ENCODE peak calls at places on chromosomes 3 and 15, in six cellular contexts. One of them, this sample, is unnamed. For H3K9me3, the result is how much of the 10 kb centered on the place peaks cover.

GRCh38 chr3:170033489-170033888 is 4.3 kb upstream of the GPR160 start:
- DNase-seq in lower lobe of right lung: no peak
- DNase-seq in body of pancreas: no peak
- DNase-seq in CD4-positive, alpha-beta T cell: peak
- DNase-seq in heart right ventricle: no peak
- DNase-seq in neuronal stem cell: no peak
- DNase-seq in this sample: peak

GRCh38 chr3:169460035-169460434 is 203.5 kb downstream of the MECOM start:
- DNase-seq in lower lobe of right lung: no peak
- DNase-seq in body of pancreas: no peak
- DNase-seq in CD4-positive, alpha-beta T cell: no peak
- DNase-seq in heart right ventricle: peak
- DNase-seq in neuronal stem cell: no peak
- DNase-seq in this sample: no peak

GRCh38 chr3:98985406-98985805 is 83.9 kb upstream of the DCBLD2 start:
- DNase-seq in lower lobe of right lung: no peak
- DNase-seq in body of pancreas: no peak
- DNase-seq in CD4-positive, alpha-beta T cell: no peak
- DNase-seq in heart right ventricle: no peak
- DNase-seq in neuronal stem cell: no peak
- DNase-seq in this sample: no peak

GRCh38 chr15:100713163-100713867 is 110.9 kb downstream of the ASB7 start:
- DNase-seq in lower lobe of right lung: no peak
- DNase-seq in body of pancreas: peak
- DNase-seq in CD4-positive, alpha-beta T cell: no peak
- DNase-seq in heart right ventricle: no peak
- DNase-seq in neuronal stem cell: no peak
- DNase-seq in this sample: no peak

GRCh38 chr15:90022905-90023700 is 22.0 kb downstream of the ZNF710 start:
- DNase-seq in lower lobe of right lung: no peak
- DNase-seq in body of pancreas: peak
- DNase-seq in CD4-positive, alpha-beta T cell: no peak
- DNase-seq in heart right ventricle: no peak
- DNase-seq in neuronal stem cell: no peak
- DNase-seq in this sample: no peak

GRCh38 chr3:180215866-180216265 is 179.1 kb upstream of the PEX5L start:
- DNase-seq in lower lobe of right lung: no peak
- DNase-seq in body of pancreas: peak
- DNase-seq in CD4-positive, alpha-beta T cell: no peak
- DNase-seq in heart right ventricle: no peak
- DNase-seq in neuronal stem cell: no peak
- DNase-seq in this sample: no peak

GRCh38 chr3:138081371-138082084 is 33.9 kb downstream of the DZIP1L start:
- DNase-seq in lower lobe of right lung: no peak
- DNase-seq in body of pancreas: no peak
- DNase-seq in CD4-positive, alpha-beta T cell: no peak
- DNase-seq in heart right ventricle: no peak
- DNase-seq in neuronal stem cell: no peak
- DNase-seq in this sample: no peak

GRCh38 chr3:176920806-176921205 is 276.5 kb downstream of the TBL1XR1 start:
- DNase-seq in lower lobe of right lung: no peak
- DNase-seq in body of pancreas: peak
- DNase-seq in CD4-positive, alpha-beta T cell: no peak
- DNase-seq in heart right ventricle: no peak
- DNase-seq in neuronal stem cell: no peak
- DNase-seq in this sample: no peak

GRCh38 chr3:107128942-107129341 is 248.3 kb upstream of the CCDC54 start:
- DNase-seq in lower lobe of right lung: no peak
- DNase-seq in body of pancreas: no peak
- DNase-seq in CD4-positive, alpha-beta T cell: no peak
- DNase-seq in heart right ventricle: no peak
- DNase-seq in neuronal stem cell: no peak
- DNase-seq in this sample: no peak

GRCh38 chr3:147616998-147617619 is 207.9 kb downstream of the ZIC1 start:
- DNase-seq in lower lobe of right lung: no peak
- DNase-seq in body of pancreas: no peak
- DNase-seq in CD4-positive, alpha-beta T cell: no peak
- DNase-seq in heart right ventricle: no peak
- DNase-seq in neuronal stem cell: no peak
- DNase-seq in this sample: no peak

GRCh38 chr3:48397767-48398681 is 26.0 kb downstream of the FBXW12 start:
- DNase-seq in lower lobe of right lung: no peak
- DNase-seq in body of pancreas: no peak
- DNase-seq in CD4-positive, alpha-beta T cell: no peak
- DNase-seq in heart right ventricle: no peak
- DNase-seq in neuronal stem cell: no peak
- DNase-seq in this sample: no peak

GRCh38 chr15:80931721-80932609 is 57.7 kb downstream of the MESD start:
- DNase-seq in lower lobe of right lung: no peak
- DNase-seq in body of pancreas: no peak
- DNase-seq in CD4-positive, alpha-beta T cell: no peak
- DNase-seq in heart right ventricle: peak
- DNase-seq in neuronal stem cell: no peak
- DNase-seq in this sample: no peak

GRCh38 chr15:78540955-78541743 is 905 bp downstream of the PSMA4 start:
- DNase-seq in lower lobe of right lung: no peak
- DNase-seq in body of pancreas: no peak
- DNase-seq in CD4-positive, alpha-beta T cell: no peak
- DNase-seq in heart right ventricle: no peak
- DNase-seq in neuronal stem cell: no peak
- DNase-seq in this sample: peak

GRCh38 chr15:27365441-27365840 is 394.5 kb downstream of the GABRG3 start:
- DNase-seq in lower lobe of right lung: no peak
- DNase-seq in body of pancreas: no peak
- DNase-seq in CD4-positive, alpha-beta T cell: no peak
- DNase-seq in heart right ventricle: no peak
- DNase-seq in neuronal stem cell: no peak
- DNase-seq in this sample: no peak

GRCh38 chr3:72892081-72892763 is 4.4 kb downstream of the GXYLT2 start:
- DNase-seq in lower lobe of right lung: no peak
- DNase-seq in body of pancreas: no peak
- DNase-seq in CD4-positive, alpha-beta T cell: no peak
- DNase-seq in heart right ventricle: no peak
- DNase-seq in neuronal stem cell: no peak
- DNase-seq in this sample: no peak

GRCh38 chr15:60821462-60822061 is 342.6 kb upstream of the ICE2 start:
- DNase-seq in lower lobe of right lung: no peak
- DNase-seq in body of pancreas: no peak
- DNase-seq in CD4-positive, alpha-beta T cell: no peak
- DNase-seq in heart right ventricle: no peak
- DNase-seq in neuronal stem cell: no peak
- DNase-seq in this sample: no peak

GRCh38 chr3:124995460-124995994 is 60.3 kb downstream of the HEG1 start:
- DNase-seq in lower lobe of right lung: peak
- DNase-seq in body of pancreas: peak
- DNase-seq in CD4-positive, alpha-beta T cell: peak
- DNase-seq in heart right ventricle: peak
- DNase-seq in neuronal stem cell: peak
- DNase-seq in this sample: peak

GRCh38 chr3:108462899-108463298 is 47.5 kb downstream of the MYH15 start:
- DNase-seq in lower lobe of right lung: no peak
- DNase-seq in body of pancreas: no peak
- DNase-seq in CD4-positive, alpha-beta T cell: no peak
- DNase-seq in heart right ventricle: no peak
- DNase-seq in neuronal stem cell: no peak
- DNase-seq in this sample: no peak

GRCh38 chr3:128861491-128861890 is 17.9 kb upstream of the ACAD9 start:
- DNase-seq in lower lobe of right lung: no peak
- DNase-seq in body of pancreas: no peak
- DNase-seq in CD4-positive, alpha-beta T cell: no peak
- DNase-seq in heart right ventricle: no peak
- DNase-seq in neuronal stem cell: no peak
- DNase-seq in this sample: no peak

GRCh38 chr3:15273214-15273613 is 59.2 kb downstream of the SH3BP5 start:
- DNase-seq in lower lobe of right lung: no peak
- DNase-seq in body of pancreas: no peak
- DNase-seq in CD4-positive, alpha-beta T cell: no peak
- DNase-seq in heart right ventricle: no peak
- DNase-seq in neuronal stem cell: no peak
- DNase-seq in this sample: no peak

GRCh38 chr15:63870043-63870394 is 36.3 kb upstream of the HERC1 start:
- DNase-seq in lower lobe of right lung: no peak
- DNase-seq in body of pancreas: no peak
- DNase-seq in CD4-positive, alpha-beta T cell: no peak
- DNase-seq in heart right ventricle: no peak
- DNase-seq in neuronal stem cell: no peak
- DNase-seq in this sample: no peak

GRCh38 chr15:74651251-74651741 is 35.7 kb downstream of the CLK3 start:
- DNase-seq in lower lobe of right lung: no peak
- DNase-seq in body of pancreas: no peak
- DNase-seq in CD4-positive, alpha-beta T cell: no peak
- DNase-seq in heart right ventricle: no peak
- DNase-seq in neuronal stem cell: no peak
- DNase-seq in this sample: no peak

GRCh38 chr3:19739504-19739903 is 194.5 kb downstream of the EFHB start:
- DNase-seq in lower lobe of right lung: no peak
- DNase-seq in body of pancreas: no peak
- DNase-seq in CD4-positive, alpha-beta T cell: no peak
- DNase-seq in heart right ventricle: no peak
- DNase-seq in neuronal stem cell: no peak
- DNase-seq in this sample: no peak

GRCh38 chr3:111244760-111245159 is 173.1 kb downstream of the NECTIN3 start:
- DNase-seq in lower lobe of right lung: no peak
- DNase-seq in body of pancreas: no peak
- DNase-seq in CD4-positive, alpha-beta T cell: no peak
- DNase-seq in heart right ventricle: no peak
- DNase-seq in neuronal stem cell: no peak
- DNase-seq in this sample: no peak

GRCh38 chr3:33046521-33046920 is 50.4 kb downstream of the GLB1 start:
- DNase-seq in lower lobe of right lung: no peak
- DNase-seq in body of pancreas: no peak
- DNase-seq in CD4-positive, alpha-beta T cell: no peak
- DNase-seq in heart right ventricle: no peak
- DNase-seq in neuronal stem cell: no peak
- DNase-seq in this sample: no peak

GRCh38 chr3:34090876-34091275 is 292.4 kb downstream of the PDCD6IP start:
- DNase-seq in lower lobe of right lung: no peak
- DNase-seq in body of pancreas: no peak
- DNase-seq in CD4-positive, alpha-beta T cell: no peak
- DNase-seq in heart right ventricle: no peak
- DNase-seq in neuronal stem cell: no peak
- DNase-seq in this sample: no peak

GRCh38 chr15:25185791-25186190 is 231.0 kb downstream of the SNRPN start:
- DNase-seq in lower lobe of right lung: peak
- DNase-seq in body of pancreas: no peak
- DNase-seq in CD4-positive, alpha-beta T cell: no peak
- DNase-seq in heart right ventricle: no peak
- DNase-seq in neuronal stem cell: no peak
- DNase-seq in this sample: no peak
- H3K9me3 ChIP-seq in lower lobe of right lung: under half
- H3K9me3 ChIP-seq in body of pancreas: under half
- H3K9me3 ChIP-seq in CD4-positive, alpha-beta T cell: under half
- H3K9me3 ChIP-seq in heart right ventricle: under half
- H3K9me3 ChIP-seq in neuronal stem cell: under half
- H3K9me3 ChIP-seq in this sample: under half

GRCh38 chr15:25170781-25171110 is 216.0 kb downstream of the SNRPN start:
- DNase-seq in lower lobe of right lung: peak
- DNase-seq in body of pancreas: no peak
- DNase-seq in CD4-positive, alpha-beta T cell: no peak
- DNase-seq in heart right ventricle: no peak
- DNase-seq in neuronal stem cell: no peak
- DNase-seq in this sample: no peak

GRCh38 chr15:25173241-25174028 is 218.6 kb downstream of the SNRPN start:
- DNase-seq in lower lobe of right lung: peak
- DNase-seq in body of pancreas: no peak
- DNase-seq in CD4-positive, alpha-beta T cell: no peak
- DNase-seq in heart right ventricle: peak
- DNase-seq in neuronal stem cell: no peak
- DNase-seq in this sample: no peak

GRCh38 chr15:25172691-25173090 is 217.9 kb downstream of the SNRPN start:
- DNase-seq in lower lobe of right lung: peak
- DNase-seq in body of pancreas: peak
- DNase-seq in CD4-positive, alpha-beta T cell: no peak
- DNase-seq in heart right ventricle: no peak
- DNase-seq in neuronal stem cell: no peak
- DNase-seq in this sample: no peak

GRCh38 chr15:25171111-25171811 is 216.5 kb downstream of the SNRPN start:
- DNase-seq in lower lobe of right lung: peak
- DNase-seq in body of pancreas: peak
- DNase-seq in CD4-positive, alpha-beta T cell: no peak
- DNase-seq in heart right ventricle: peak
- DNase-seq in neuronal stem cell: no peak
- DNase-seq in this sample: no peak

GRCh38 chr15:25171856-25172687 is 217.3 kb downstream of the SNRPN start:
- DNase-seq in lower lobe of right lung: peak
- DNase-seq in body of pancreas: peak
- DNase-seq in CD4-positive, alpha-beta T cell: no peak
- DNase-seq in heart right ventricle: no peak
- DNase-seq in neuronal stem cell: no peak
- DNase-seq in this sample: no peak
- H3K9me3 ChIP-seq in lower lobe of right lung: under half
- H3K9me3 ChIP-seq in body of pancreas: under half
- H3K9me3 ChIP-seq in CD4-positive, alpha-beta T cell: under half
- H3K9me3 ChIP-seq in heart right ventricle: under half
- H3K9me3 ChIP-seq in neuronal stem cell: under half
- H3K9me3 ChIP-seq in this sample: under half

GRCh38 chr15:24971772-24972171 is 17.0 kb downstream of the SNRPN start:
- DNase-seq in lower lobe of right lung: no peak
- DNase-seq in body of pancreas: no peak
- DNase-seq in CD4-positive, alpha-beta T cell: no peak
- DNase-seq in heart right ventricle: no peak
- DNase-seq in neuronal stem cell: no peak
- DNase-seq in this sample: no peak

GRCh38 chr15:24976932-24977331 is 22.1 kb downstream of the SNRPN start:
- DNase-seq in lower lobe of right lung: no peak
- DNase-seq in body of pancreas: no peak
- DNase-seq in CD4-positive, alpha-beta T cell: no peak
- DNase-seq in heart right ventricle: no peak
- DNase-seq in neuronal stem cell: no peak
- DNase-seq in this sample: no peak

DNA sequence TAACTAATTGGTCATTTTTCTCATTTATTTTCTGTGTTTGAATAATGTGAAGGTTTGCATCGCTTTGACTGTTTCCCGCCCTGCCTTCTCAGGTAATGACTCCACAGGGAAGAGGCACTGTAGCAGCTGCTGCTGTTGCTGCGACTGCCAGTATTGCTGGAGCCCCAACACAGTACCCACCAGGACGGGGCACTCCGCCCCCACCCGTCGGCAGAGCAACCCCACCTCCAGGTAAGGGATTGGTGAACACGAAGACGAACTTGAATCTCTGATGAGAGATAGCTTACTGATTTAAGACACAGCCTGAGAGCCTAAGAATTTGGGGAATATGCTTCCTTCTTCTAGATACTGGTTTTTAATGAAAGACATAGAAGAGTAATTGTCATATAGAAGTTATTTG is 22.9 kb downstream of the SNRPN start:
- DNase-seq in lower lobe of right lung: no peak
- DNase-seq in body of pancreas: no peak
- DNase-seq in CD4-positive, alpha-beta T cell: no peak
- DNase-seq in heart right ventricle: no peak
- DNase-seq in neuronal stem cell: no peak
- DNase-seq in this sample: no peak
- H3K9me3 ChIP-seq in lower lobe of right lung: under half
- H3K9me3 ChIP-seq in body of pancreas: under half
- H3K9me3 ChIP-seq in CD4-positive, alpha-beta T cell: half or more
- H3K9me3 ChIP-seq in heart right ventricle: under half
- H3K9me3 ChIP-seq in neuronal stem cell: under half
- H3K9me3 ChIP-seq in this sample: under half

DNA sequence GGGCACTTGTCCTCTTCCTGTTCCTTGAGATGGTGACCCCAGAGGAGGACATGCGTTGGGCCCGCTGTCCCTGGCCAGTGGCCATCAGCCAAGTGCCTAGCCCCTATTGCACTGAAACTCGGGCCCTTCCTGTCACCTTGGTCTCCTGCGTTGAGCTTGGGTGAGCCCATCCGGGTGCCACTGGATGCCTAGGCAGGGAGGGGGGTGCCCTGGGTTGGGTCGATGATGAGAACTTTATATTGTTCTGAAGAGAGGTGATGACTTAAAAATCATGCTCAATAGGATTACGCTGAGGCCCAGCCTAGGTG is 221.8 kb downstream of the SNRPN start:
- DNase-seq in lower lobe of right lung: no peak
- DNase-seq in body of pancreas: peak
- DNase-seq in CD4-positive, alpha-beta T cell: no peak
- DNase-seq in heart right ventricle: no peak
- DNase-seq in neuronal stem cell: no peak
- DNase-seq in this sample: no peak
- H3K9me3 ChIP-seq in lower lobe of right lung: under half
- H3K9me3 ChIP-seq in body of pancreas: under half
- H3K9me3 ChIP-seq in CD4-positive, alpha-beta T cell: half or more
- H3K9me3 ChIP-seq in heart right ventricle: under half
- H3K9me3 ChIP-seq in neuronal stem cell: under half
- H3K9me3 ChIP-seq in this sample: under half